ENCODE peak calls at places on chromosomes 11 and 22, in nine cellular contexts. M, Q, Z, I, O, H, W, K and E are unnamed samples.
A peak's percentile ranks its signal among the peaks of the same experiment; 100 is the strongest.

GRCh38 chr11:36565033-36565610 is 2.7 kb upstream of the RAG1 start:
- DNase-seq in I (no peak), Q (no peak), Z (no peak), K (no peak), H (no peak), M (no peak), W (no peak), O (no peak), E (no peak)

GRCh38 chr11:36540998-36541397 is 26.8 kb upstream of the RAG1 start:
- DNase-seq in M (no peak), H (peak; percentile 57), I (no peak), W (peak; percentile 2), K (peak; percentile 2), O (peak; percentile 43), Q (peak; percentile 58), Z (peak; percentile 64), E (peak; percentile 51)

GRCh38 chr11:62705401-62705800 is 1.8 kb downstream of the BSCL2 start:
- DNase-seq in O (peak; percentile 5), H (peak; percentile 34), I (no peak), Z (peak; percentile 42), W (no peak), K (no peak), Q (no peak), M (no peak), E (peak; percentile 55)

GRCh38 chr11:128884703-128885338 is 6.3 kb upstream of the KCNJ5 start:
- DNase-seq in I (peak; percentile 10), Z (peak; percentile 68), W (peak; percentile 28), Q (peak; percentile 76), K (peak; percentile 31), H (peak; percentile 50), O (peak; percentile 61), M (no peak), E (peak; percentile 69)

GRCh38 chr22:30312053-30312452 is 14.7 kb downstream of the TBC1D10A start:
- DNase-seq in H (no peak), O (no peak), I (no peak), M (peak; percentile 62), W (no peak), Z (no peak), Q (no peak), K (no peak), E (no peak)

GRCh38 chr22:48669226-48669625 is 1158.4 kb downstream of the BRD1 start:
- DNase-seq in M (no peak), H (no peak), W (no peak), O (no peak), I (no peak), Z (no peak), Q (no peak), K (no peak), E (no peak)

GRCh38 chr11:911890-912219 is 1.2 kb upstream of the CHID1 start:
- DNase-seq in K (no peak), W (no peak), I (no peak), O (no peak), M (no peak), H (no peak), Z (no peak), Q (no peak), E (no peak)

GRCh38 chr11:134361241-134361640 is 29.5 kb downstream of the GLB1L2 start:
- DNase-seq in M (no peak), K (no peak), H (no peak), W (no peak), I (no peak), O (no peak), Z (no peak), Q (no peak), E (no peak)

GRCh38 chr11:134405436-134405835 is 6.6 kb downstream of the B3GAT1 start:
- DNase-seq in W (no peak), K (no peak), I (no peak), O (no peak), Q (no peak), Z (no peak), H (no peak), M (no peak), E (no peak)

GRCh38 chr11:132296946-132297610 is 926.7 kb downstream of the NTM start:
- DNase-seq in K (no peak), H (no peak), Z (no peak), M (no peak), Q (no peak), W (no peak), O (no peak), I (no peak), E (no peak)

GRCh38 chr11:62925308-62925707 is 4.1 kb upstream of the CHRM1 start:
- DNase-seq in Z (no peak), I (no peak), Q (no peak), K (no peak), W (no peak), H (no peak), M (no peak), O (no peak), E (no peak)

GRCh38 chr11:91664521-91664920 is 560.1 kb upstream of the FAT3 start:
- DNase-seq in H (no peak), Q (no peak), W (no peak), M (no peak), Z (peak; percentile 26), O (peak; percentile 21), K (no peak), I (no peak), E (peak; percentile 19)

GRCh38 chr11:46295312-46295995 is 18.0 kb downstream of the CREB3L1 start:
- DNase-seq in O (no peak), K (no peak), Q (peak; percentile 72), W (peak; percentile 69), H (peak; percentile 72), Z (peak; percentile 75), I (peak; percentile 58), M (peak; percentile 36), E (peak; percentile 68)

GRCh38 chr11:102487214-102487613 is 34.6 kb upstream of the TMEM123 start:
- DNase-seq in K (no peak), I (no peak), Z (no peak), H (no peak), Q (no peak), W (no peak), M (no peak), O (no peak), E (no peak)

GRCh38 chr11:130001491-130002351 is 914 bp downstream of the PRDM10 start:
- DNase-seq in Z (peak; percentile 41), H (peak; percentile 61), I (peak; percentile 71), K (no peak), Q (no peak), M (no peak), W (peak; percentile 37), O (peak; percentile 8), E (peak; percentile 63)

GRCh38 chr22:49271831-49272230 is 555.8 kb downstream of the BRD1 start:
- DNase-seq in K (no peak), Z (no peak), W (no peak), H (no peak), Q (no peak), I (no peak), M (no peak), O (no peak), E (no peak)

GRCh38 chr11:62842171-62842717 is 2.9 kb upstream of the WDR74 start:
- DNase-seq in O (peak; percentile 39), W (peak; percentile 16), K (no peak), H (peak; percentile 80), I (peak; percentile 14), Q (peak; percentile 77), Z (peak; percentile 77), M (no peak), E (peak; percentile 81)

GRCh38 chr11:63763506-63764200 is 4.9 kb downstream of the ZFTA start:
- DNase-seq in Z (no peak), M (no peak), H (peak; percentile 17), K (no peak), O (no peak), I (no peak), W (peak; percentile 20), Q (no peak), E (no peak)

GRCh38 chr11:66142370-66143263 is 72.5 kb downstream of the PACS1 start:
- DNase-seq in H (no peak), K (no peak), I (no peak), W (no peak), O (no peak), M (no peak), Z (no peak), Q (no peak), E (peak; percentile 76)

GRCh38 chr11:82810326-82810725 is 76.7 kb upstream of the FAM181B start:
- DNase-seq in M (no peak), W (no peak), O (no peak), K (no peak), Z (no peak), I (no peak), Q (no peak), H (no peak), E (no peak)

GRCh38 chr22:37303821-37304274 is 21.5 kb downstream of the CYTH4 start:
- DNase-seq in Z (no peak), Q (peak; percentile 80), W (no peak), M (peak; percentile 80), H (no peak), O (no peak), I (no peak), K (peak; percentile 69), E (no peak)

GRCh38 chr22:45888221-45889092 is 88.5 kb downstream of the WNT7B start:
- DNase-seq in Z (no peak), Q (no peak), H (no peak), I (no peak), M (no peak), K (no peak), W (no peak), O (no peak), E (no peak)

GRCh38 chr11:43868852-43869567 is 11.6 kb upstream of the ALKBH3 start:
- DNase-seq in M (no peak), Q (peak; percentile 81), I (no peak), Z (no peak), W (no peak), O (peak; percentile 84), K (peak; percentile 70), H (no peak), E (no peak)